ENCODE peak calls at places on chromosomes 5 and 9, in five cellular contexts. P is hepatocyte; M is dorsolateral prefrontal cortex; R is AG04450; J is effector memory CD4-positive, alpha-beta T cell. V is an unnamed sample.

GRCh38 chr5:82320971-82321370 is 42.8 kb upstream of the RPS23 start:
- DNase-seq in P (no peak), M (no peak), R (no peak), J (no peak), V (no peak)

GRCh38 chr9:119234636-119235035 is 134.6 kb downstream of the BRINP1 start:
- DNase-seq in P (no peak), M (no peak), R (no peak), J (no peak), V (no peak)

GRCh38 chr5:169607882-169608281 is 24.3 kb downstream of the SPDL1 start:
- DNase-seq in P (no peak), M (no peak), R (no peak), J (no peak), V (no peak)

GRCh38 chr9:4192450-4192849 is 107.4 kb downstream of the GLIS3 start:
- DNase-seq in P (no peak), M (no peak), R (no peak), J (no peak), V (no peak)

GRCh38 chr9:98974994-98975712 is 31.4 kb downstream of the COL15A1 start:
- DNase-seq in P (peak), M (peak), R (peak), J (peak), V (no peak)

GRCh38 chr5:27682600-27682999 is 644.2 kb upstream of the CDH9 start:
- DNase-seq in P (peak), M (no peak), R (no peak), J (no peak), V (no peak)

GRCh38 chr5:43065384-43066230 is 25.5 kb upstream of the ANXA2R start:
- DNase-seq in P (peak), M (peak), R (no peak), J (peak), V (no peak)

GRCh38 chr5:131281868-131282234 is 18.0 kb downstream of the CDC42SE2 start:
- DNase-seq in P (no peak), M (no peak), R (no peak), J (no peak), V (no peak)

GRCh38 chr9:17726298-17726697 is 147.4 kb downstream of the SH3GL2 start:
- DNase-seq in P (no peak), M (no peak), R (no peak), J (no peak), V (no peak)

GRCh38 chr5:139131062-139131856 is 66.9 kb downstream of the SIL1 start:
- DNase-seq in P (peak), M (peak), R (no peak), J (no peak), V (no peak)

GRCh38 chr5:136082390-136083193 is 50.1 kb upstream of the SMAD5 start:
- DNase-seq in P (peak), M (peak), R (peak), J (peak), V (no peak)

GRCh38 chr5:136080113-136080482 is 51.3 kb downstream of the TGFBI start:
- DNase-seq in P (no peak), M (no peak), R (no peak), J (no peak), V (no peak)

GRCh38 chr5:136080483-136081180 is 51.8 kb downstream of the TGFBI start:
- DNase-seq in P (peak), M (peak), R (peak), J (peak), V (peak)

GRCh38 chr5:136079195-136079985 is 50.6 kb downstream of the TGFBI start:
- DNase-seq in P (no peak), M (no peak), R (no peak), J (no peak), V (no peak)

DNA sequence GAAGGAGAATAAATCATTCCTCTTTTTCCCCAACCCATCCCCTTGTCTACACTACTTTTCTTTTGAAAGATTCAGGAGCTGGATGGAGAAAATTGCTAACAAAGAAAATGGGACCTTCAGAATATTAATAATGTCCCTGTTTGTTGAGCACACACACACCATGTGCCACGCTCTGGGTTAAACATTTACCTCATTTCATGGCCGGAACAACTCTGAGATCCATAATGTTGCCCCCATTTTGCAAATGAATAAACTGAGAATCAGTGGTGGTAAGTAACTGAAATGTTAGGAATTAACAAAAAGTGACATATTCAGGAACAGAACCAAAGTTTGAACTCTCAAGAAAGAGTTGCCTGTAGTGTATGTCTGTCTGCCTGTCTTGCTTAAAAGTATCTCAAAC is 51.5 kb upstream of the SMAD5 start:
- DNase-seq in P (no peak), M (no peak), R (no peak), J (no peak), V (no peak)
- H3K4me3 ChIP-seq in P (no peak), M (peak), R (peak), J (no peak), V (no peak)

GRCh38 chr5:10595678-10596309 is 31.9 kb downstream of the ANKRD33B start:
- DNase-seq in P (peak), M (no peak), R (peak), J (no peak), V (no peak)

GRCh38 chr5:10594591-10595210 is 30.8 kb downstream of the ANKRD33B start:
- DNase-seq in P (no peak), M (no peak), R (no peak), J (no peak), V (no peak)

GRCh38 chr5:10596310-10596703 is 32.4 kb downstream of the ANKRD33B start:
- DNase-seq in P (no peak), M (no peak), R (no peak), J (no peak), V (no peak)

GRCh38 chr5:10593531-10594181 is 29.8 kb downstream of the ANKRD33B start:
- DNase-seq in P (no peak), M (peak), R (no peak), J (no peak), V (no peak)

GRCh38 chr5:10595305-10595677 is 31.4 kb downstream of the ANKRD33B start:
- DNase-seq in P (no peak), M (no peak), R (no peak), J (no peak), V (no peak)
- H3K4me3 ChIP-seq in P (no peak), M (no peak), R (peak), J (no peak), V (no peak)

DNA sequence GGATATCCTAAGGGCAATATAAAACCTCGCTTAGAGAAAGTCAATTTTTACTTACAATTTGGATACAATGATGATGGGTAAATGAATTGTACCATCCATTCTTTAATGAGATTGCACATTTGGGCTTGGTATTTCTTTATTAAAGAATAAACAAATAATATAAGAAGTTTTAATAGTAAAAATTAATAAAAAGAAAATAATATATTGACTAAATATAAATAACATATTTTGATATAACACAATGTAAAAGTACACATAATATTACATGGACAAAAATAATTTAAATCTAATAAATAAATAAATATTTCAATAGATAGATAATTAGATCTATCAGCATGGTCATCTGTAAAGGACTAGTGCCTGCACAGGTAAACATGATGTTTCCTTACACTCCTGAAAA is 944 bp downstream of the IFNA21 start:
- DNase-seq in P (no peak), M (no peak), R (no peak), J (no peak), V (no peak)
- H3K4me3 ChIP-seq in P (no peak), M (no peak), R (no peak), J (no peak), V (no peak)

DNA sequence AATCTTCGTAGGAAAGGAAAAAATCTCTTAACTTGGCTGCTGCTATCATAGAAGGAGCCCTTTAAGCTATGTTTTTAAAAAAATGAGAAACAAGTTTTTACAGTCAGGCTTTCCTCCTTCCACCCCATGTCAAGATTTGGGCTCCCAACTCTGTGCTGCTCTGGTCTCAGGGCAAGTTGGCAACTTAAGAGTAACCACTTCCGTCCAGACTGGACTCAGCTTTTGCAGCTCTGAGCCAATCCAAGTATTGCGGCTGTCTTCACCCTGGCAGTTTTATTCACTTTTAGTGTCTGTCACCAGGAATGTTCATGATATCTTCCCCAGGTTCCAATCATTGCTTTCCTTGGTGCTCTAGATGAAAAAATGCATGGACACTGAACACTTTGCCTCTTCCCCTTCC is 115.9 kb upstream of the GAS1 start:
- DNase-seq in P (no peak), M (no peak), R (no peak), J (no peak), V (peak)
- H3K4me3 ChIP-seq in P (no peak), M (no peak), R (no peak), J (no peak), V (no peak)

GRCh38 chr5:68239485-68239884 is 23.9 kb downstream of the PIK3R1 start:
- DNase-seq in P (peak), M (peak), R (no peak), J (peak), V (peak)

GRCh38 chr5:68242743-68243142 is 27.2 kb downstream of the PIK3R1 start:
- DNase-seq in P (no peak), M (no peak), R (no peak), J (no peak), V (no peak)

GRCh38 chr5:68240771-68241170 is 25.2 kb downstream of the PIK3R1 start:
- DNase-seq in P (no peak), M (no peak), R (no peak), J (no peak), V (no peak)

GRCh38 chr5:68237715-68238114 is 22.2 kb downstream of the PIK3R1 start:
- DNase-seq in P (no peak), M (no peak), R (no peak), J (no peak), V (no peak)

GRCh38 chr5:68240196-68240595 is 24.6 kb downstream of the PIK3R1 start:
- DNase-seq in P (no peak), M (no peak), R (no peak), J (no peak), V (no peak)
- H3K4me3 ChIP-seq in P (no peak), M (peak), R (no peak), J (no peak), V (no peak)

GRCh38 chr9:130243015-130243881 is 22.3 kb upstream of the HMCN2 start:
- DNase-seq in P (peak), M (peak), R (peak), J (peak), V (no peak)
- H3K4me3 ChIP-seq in P (no peak), M (peak), R (peak), J (peak), V (no peak)

GRCh38 chr5:10856071-10856470 is 95.0 kb upstream of the DAP start:
- DNase-seq in P (no peak), M (no peak), R (no peak), J (no peak), V (no peak)

GRCh38 chr5:10858307-10858706 is 97.3 kb upstream of the DAP start:
- DNase-seq in P (no peak), M (no peak), R (no peak), J (no peak), V (no peak)

GRCh38 chr5:10857333-10857723 is 96.3 kb upstream of the DAP start:
- DNase-seq in P (peak), M (no peak), R (no peak), J (no peak), V (no peak)

GRCh38 chr5:10854526-10855277 is 93.7 kb upstream of the DAP start:
- DNase-seq in P (no peak), M (no peak), R (no peak), J (no peak), V (no peak)

DNA sequence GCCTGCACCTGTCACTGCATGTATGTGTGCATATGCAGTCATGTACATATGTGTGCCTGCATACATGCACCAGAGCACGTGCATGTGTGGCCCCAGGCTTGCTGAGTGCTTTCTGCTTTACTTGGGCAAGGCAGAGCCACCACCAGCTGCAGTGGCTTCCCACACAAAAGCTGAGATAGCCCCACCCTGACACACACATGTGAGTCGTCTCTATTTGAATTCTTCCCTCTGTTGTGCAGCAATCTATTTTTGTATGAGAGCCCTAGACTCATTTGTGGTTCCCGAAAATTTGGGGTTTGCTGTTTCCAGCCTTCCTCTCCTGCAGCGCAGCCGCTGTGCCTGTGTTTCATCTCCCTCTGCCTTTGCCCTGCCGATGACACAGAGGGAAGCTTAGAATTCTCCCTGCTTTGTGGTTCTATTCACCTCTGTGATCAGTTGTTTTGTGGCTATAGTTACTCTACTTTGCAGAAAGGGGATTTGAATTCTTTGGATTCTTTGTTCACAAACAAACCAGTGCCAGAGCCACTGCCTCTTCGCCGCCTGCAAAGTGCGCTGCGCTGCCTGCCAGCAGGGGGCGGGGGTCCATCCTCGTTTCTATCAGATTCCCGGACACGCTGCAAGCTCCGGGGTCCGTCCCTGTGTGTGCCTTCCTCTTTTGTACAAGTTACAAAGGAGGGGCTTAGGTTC is 95.8 kb upstream of the DAP start:
- DNase-seq in P (peak), M (peak), R (peak), J (no peak), V (no peak)
- H3K4me3 ChIP-seq in P (no peak), M (peak), R (peak), J (no peak), V (no peak)

DNA sequence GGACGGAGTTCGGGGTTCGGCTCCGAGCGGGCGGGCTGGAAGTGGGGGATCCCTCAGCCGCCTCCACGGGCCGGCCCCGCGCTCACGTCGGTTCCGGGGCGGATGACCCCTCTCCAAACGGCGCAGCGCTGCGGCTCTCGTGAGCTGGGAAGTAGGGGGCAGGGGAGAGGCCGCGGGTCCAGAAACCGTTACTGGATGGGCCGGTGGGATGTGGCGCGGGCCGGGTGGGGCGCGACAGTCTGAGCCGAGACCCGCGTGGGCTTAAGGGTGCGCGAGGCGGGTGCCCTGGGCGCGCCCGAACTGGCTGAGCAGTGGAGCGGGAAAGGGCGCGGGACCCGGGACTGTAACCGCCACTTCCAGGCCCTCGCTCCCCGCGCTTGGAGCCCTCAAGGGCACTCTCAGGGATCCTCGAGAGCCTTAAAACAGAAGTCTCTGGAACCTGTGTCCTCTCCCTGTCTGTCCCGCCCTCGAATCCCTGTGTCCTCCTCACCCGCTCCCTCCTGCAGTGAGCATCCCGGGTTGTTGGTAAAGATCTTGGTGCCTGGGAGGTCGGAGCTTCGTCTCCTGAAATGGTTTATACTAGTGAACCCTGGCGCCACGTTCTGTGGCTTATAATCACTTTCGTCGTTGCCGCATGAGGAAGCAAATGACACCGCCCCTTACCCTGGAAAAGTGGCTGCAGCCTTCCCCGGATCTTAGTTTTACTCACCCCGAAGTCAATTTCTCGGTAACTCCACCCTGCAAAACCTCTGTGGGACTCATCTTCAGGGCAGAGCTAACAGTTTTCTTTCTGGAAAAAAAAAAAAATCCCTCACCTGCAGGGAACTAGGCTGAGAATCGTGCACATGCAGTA is 571 bp upstream of the MARCHF11 start:
- DNase-seq in P (peak), M (no peak), R (no peak), J (no peak), V (no peak)
- H3K4me3 ChIP-seq in P (no peak), M (peak), R (no peak), J (no peak), V (no peak)

GRCh38 chr5:158955636-158956035 is 144.1 kb downstream of the EBF1 start:
- DNase-seq in P (no peak), M (no peak), R (no peak), J (no peak), V (no peak)

GRCh38 chr5:158952951-158953350 is 146.8 kb downstream of the EBF1 start:
- DNase-seq in P (no peak), M (no peak), R (peak), J (no peak), V (no peak)

GRCh38 chr5:158951461-158951860 is 148.3 kb downstream of the EBF1 start:
- DNase-seq in P (no peak), M (no peak), R (no peak), J (no peak), V (no peak)

GRCh38 chr5:158953929-158954534 is 145.7 kb downstream of the EBF1 start:
- DNase-seq in P (no peak), M (no peak), R (no peak), J (no peak), V (no peak)

DNA sequence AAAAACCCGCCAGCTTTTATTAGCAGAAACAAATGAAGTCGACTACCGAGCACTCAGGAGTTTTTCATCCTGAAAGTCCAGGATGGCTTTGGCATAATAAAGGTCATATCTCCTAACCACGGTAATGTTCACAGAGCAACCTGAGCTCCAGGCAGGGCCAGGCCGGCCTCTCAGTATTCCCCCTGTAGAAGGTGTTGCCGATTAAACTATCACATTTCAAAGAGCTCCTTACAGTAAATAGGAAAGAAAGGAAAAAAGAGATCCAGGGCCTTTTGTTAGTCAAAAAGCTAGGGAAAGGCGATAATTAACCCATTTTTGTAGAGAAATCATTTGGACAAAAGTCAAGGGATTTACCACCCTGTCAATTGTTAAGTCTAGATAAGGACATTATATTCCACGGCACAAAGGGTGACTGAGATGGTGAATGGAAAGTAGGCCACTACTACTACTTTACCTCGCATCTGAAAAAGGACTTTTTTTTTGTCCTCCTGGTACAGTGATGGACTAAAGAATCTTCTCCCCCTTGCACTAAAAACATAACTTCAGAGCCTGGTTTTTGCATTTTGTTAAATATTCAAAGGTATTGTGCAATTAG is 147.7 kb downstream of the EBF1 start:
- DNase-seq in P (no peak), M (no peak), R (no peak), J (no peak), V (no peak)
- H3K4me3 ChIP-seq in P (no peak), M (no peak), R (no peak), J (no peak), V (no peak)